ENCODE peak calls at places on chromosome 13, in seven cellular contexts. One of them, this sample, is unnamed.

GRCh38 chr13:36418022-36418805 is 14.1 kb upstream of the CCNA1 start:
- DNase-seq in stimulated activated CD4-positive, alpha-beta T cell treated with anti-CD3 and anti-CD28 coated beads, Interleukin-15, amount 100 ng/mL, for 1 hour: no peak
- DNase-seq in GM23248: peak; percentile 44
- DNase-seq in naive thymus-derived CD8-positive, alpha-beta T cell: no peak
- DNase-seq in T-helper 1 cell: no peak
- DNase-seq in frontal cortex: no peak
- DNase-seq in Panc1: no peak
- DNase-seq in this sample: no peak

GRCh38 chr13:68173111-68173510 is 943.0 kb upstream of the PCDH9 start:
- DNase-seq in frontal cortex: no peak
- DNase-seq in Panc1: no peak
- DNase-seq in stimulated activated CD4-positive, alpha-beta T cell treated with anti-CD3 and anti-CD28 coated beads, Interleukin-15, amount 100 ng/mL, for 1 hour: no peak
- DNase-seq in naive thymus-derived CD8-positive, alpha-beta T cell: no peak
- DNase-seq in GM23248: no peak
- DNase-seq in T-helper 1 cell: no peak
- DNase-seq in this sample: no peak

GRCh38 chr13:33509642-33510229 is 224.2 kb upstream of the STARD13 start:
- DNase-seq in T-helper 1 cell: no peak
- DNase-seq in Panc1: no peak
- DNase-seq in frontal cortex: peak; percentile 14
- DNase-seq in stimulated activated CD4-positive, alpha-beta T cell treated with anti-CD3 and anti-CD28 coated beads, Interleukin-15, amount 100 ng/mL, for 1 hour: no peak
- DNase-seq in naive thymus-derived CD8-positive, alpha-beta T cell: no peak
- DNase-seq in GM23248: peak; percentile 78
- DNase-seq in this sample: no peak

GRCh38 chr13:20525601-20526544 is at the start of gene CRYL1:
- DNase-seq in T-helper 1 cell: peak; percentile 56
- DNase-seq in stimulated activated CD4-positive, alpha-beta T cell treated with anti-CD3 and anti-CD28 coated beads, Interleukin-15, amount 100 ng/mL, for 1 hour: peak; percentile 65
- DNase-seq in GM23248: peak; percentile 84
- DNase-seq in Panc1: no peak
- DNase-seq in naive thymus-derived CD8-positive, alpha-beta T cell: peak; percentile 61
- DNase-seq in frontal cortex: peak; percentile 77
- DNase-seq in this sample: peak; percentile 71

GRCh38 chr13:114035583-114036501 is 62.0 kb upstream of the C13orf46 start:
- DNase-seq in stimulated activated CD4-positive, alpha-beta T cell treated with anti-CD3 and anti-CD28 coated beads, Interleukin-15, amount 100 ng/mL, for 1 hour: no peak
- DNase-seq in T-helper 1 cell: no peak
- DNase-seq in Panc1: no peak
- DNase-seq in naive thymus-derived CD8-positive, alpha-beta T cell: no peak
- DNase-seq in frontal cortex: peak; percentile 58
- DNase-seq in GM23248: peak; percentile 69
- DNase-seq in this sample: no peak

GRCh38 chr13:44746690-44747089 is 170.6 kb upstream of the TSC22D1 start:
- DNase-seq in stimulated activated CD4-positive, alpha-beta T cell treated with anti-CD3 and anti-CD28 coated beads, Interleukin-15, amount 100 ng/mL, for 1 hour: no peak
- DNase-seq in T-helper 1 cell: no peak
- DNase-seq in Panc1: no peak
- DNase-seq in naive thymus-derived CD8-positive, alpha-beta T cell: no peak
- DNase-seq in frontal cortex: no peak
- DNase-seq in GM23248: peak; percentile 36
- DNase-seq in this sample: no peak

GRCh38 chr13:112825071-112825470 is 135.2 kb downstream of the ATP11A start:
- DNase-seq in GM23248: no peak
- DNase-seq in frontal cortex: no peak
- DNase-seq in naive thymus-derived CD8-positive, alpha-beta T cell: no peak
- DNase-seq in stimulated activated CD4-positive, alpha-beta T cell treated with anti-CD3 and anti-CD28 coated beads, Interleukin-15, amount 100 ng/mL, for 1 hour: no peak
- DNase-seq in T-helper 1 cell: no peak
- DNase-seq in Panc1: no peak
- DNase-seq in this sample: no peak

GRCh38 chr13:32720026-32720425 is 133.8 kb downstream of the PDS5B start:
- DNase-seq in T-helper 1 cell: no peak
- DNase-seq in Panc1: no peak
- DNase-seq in frontal cortex: peak; percentile 6
- DNase-seq in naive thymus-derived CD8-positive, alpha-beta T cell: no peak
- DNase-seq in GM23248: peak; percentile 23
- DNase-seq in stimulated activated CD4-positive, alpha-beta T cell treated with anti-CD3 and anti-CD28 coated beads, Interleukin-15, amount 100 ng/mL, for 1 hour: no peak
- DNase-seq in this sample: no peak

GRCh38 chr13:54445453-54445852 is 1416.8 kb downstream of the OLFM4 start:
- DNase-seq in GM23248: no peak
- DNase-seq in frontal cortex: no peak
- DNase-seq in stimulated activated CD4-positive, alpha-beta T cell treated with anti-CD3 and anti-CD28 coated beads, Interleukin-15, amount 100 ng/mL, for 1 hour: no peak
- DNase-seq in T-helper 1 cell: no peak
- DNase-seq in naive thymus-derived CD8-positive, alpha-beta T cell: no peak
- DNase-seq in Panc1: no peak
- DNase-seq in this sample: no peak

GRCh38 chr13:44331912-44332840 is 41.4 kb upstream of the SERP2 start:
- DNase-seq in stimulated activated CD4-positive, alpha-beta T cell treated with anti-CD3 and anti-CD28 coated beads, Interleukin-15, amount 100 ng/mL, for 1 hour: no peak
- DNase-seq in T-helper 1 cell: no peak
- DNase-seq in GM23248: peak; percentile 72
- DNase-seq in frontal cortex: peak; percentile 39
- DNase-seq in Panc1: no peak
- DNase-seq in naive thymus-derived CD8-positive, alpha-beta T cell: no peak
- DNase-seq in this sample: no peak

GRCh38 chr13:89238496-89238895 is 1567.3 kb downstream of the SLITRK5 start:
- DNase-seq in GM23248: no peak
- DNase-seq in naive thymus-derived CD8-positive, alpha-beta T cell: no peak
- DNase-seq in T-helper 1 cell: no peak
- DNase-seq in Panc1: no peak
- DNase-seq in stimulated activated CD4-positive, alpha-beta T cell treated with anti-CD3 and anti-CD28 coated beads, Interleukin-15, amount 100 ng/mL, for 1 hour: no peak
- DNase-seq in frontal cortex: no peak
- DNase-seq in this sample: no peak

GRCh38 chr13:46559272-46559805 is 6.4 kb downstream of the LRCH1 start:
- DNase-seq in naive thymus-derived CD8-positive, alpha-beta T cell: no peak
- DNase-seq in frontal cortex: no peak
- DNase-seq in T-helper 1 cell: no peak
- DNase-seq in GM23248: peak; percentile 16
- DNase-seq in stimulated activated CD4-positive, alpha-beta T cell treated with anti-CD3 and anti-CD28 coated beads, Interleukin-15, amount 100 ng/mL, for 1 hour: no peak
- DNase-seq in Panc1: no peak
- DNase-seq in this sample: no peak

GRCh38 chr13:49356224-49356623 is 87.6 kb downstream of the CAB39L start:
- DNase-seq in stimulated activated CD4-positive, alpha-beta T cell treated with anti-CD3 and anti-CD28 coated beads, Interleukin-15, amount 100 ng/mL, for 1 hour: no peak
- DNase-seq in frontal cortex: no peak
- DNase-seq in Panc1: no peak
- DNase-seq in naive thymus-derived CD8-positive, alpha-beta T cell: no peak
- DNase-seq in GM23248: peak; percentile 94
- DNase-seq in T-helper 1 cell: no peak
- DNase-seq in this sample: no peak

GRCh38 chr13:75391432-75392100 is 90.4 kb downstream of the TBC1D4 start:
- DNase-seq in stimulated activated CD4-positive, alpha-beta T cell treated with anti-CD3 and anti-CD28 coated beads, Interleukin-15, amount 100 ng/mL, for 1 hour: no peak
- DNase-seq in Panc1: no peak
- DNase-seq in GM23248: no peak
- DNase-seq in naive thymus-derived CD8-positive, alpha-beta T cell: no peak
- DNase-seq in frontal cortex: no peak
- DNase-seq in T-helper 1 cell: no peak
- DNase-seq in this sample: no peak

GRCh38 chr13:90797335-90797734 is 550.2 kb upstream of the MIR17HG start:
- DNase-seq in GM23248: no peak
- DNase-seq in T-helper 1 cell: no peak
- DNase-seq in frontal cortex: no peak
- DNase-seq in naive thymus-derived CD8-positive, alpha-beta T cell: no peak
- DNase-seq in stimulated activated CD4-positive, alpha-beta T cell treated with anti-CD3 and anti-CD28 coated beads, Interleukin-15, amount 100 ng/mL, for 1 hour: no peak
- DNase-seq in Panc1: no peak
- DNase-seq in this sample: no peak

GRCh38 chr13:75135325-75135825 is 346.6 kb downstream of the TBC1D4 start:
- DNase-seq in Panc1: no peak
- DNase-seq in frontal cortex: no peak
- DNase-seq in GM23248: peak; percentile 97
- DNase-seq in T-helper 1 cell: no peak
- DNase-seq in stimulated activated CD4-positive, alpha-beta T cell treated with anti-CD3 and anti-CD28 coated beads, Interleukin-15, amount 100 ng/mL, for 1 hour: no peak
- DNase-seq in naive thymus-derived CD8-positive, alpha-beta T cell: no peak
- DNase-seq in this sample: no peak

GRCh38 chr13:27923794-27924528 is 4.2 kb downstream of the PDX1 start:
- DNase-seq in frontal cortex: no peak
- DNase-seq in T-helper 1 cell: no peak
- DNase-seq in stimulated activated CD4-positive, alpha-beta T cell treated with anti-CD3 and anti-CD28 coated beads, Interleukin-15, amount 100 ng/mL, for 1 hour: no peak
- DNase-seq in naive thymus-derived CD8-positive, alpha-beta T cell: no peak
- DNase-seq in Panc1: no peak
- DNase-seq in GM23248: no peak
- DNase-seq in this sample: no peak

GRCh38 chr13:112905990-112906641 is 62.9 kb upstream of the MCF2L start:
- DNase-seq in Panc1: no peak
- DNase-seq in GM23248: no peak
- DNase-seq in naive thymus-derived CD8-positive, alpha-beta T cell: no peak
- DNase-seq in stimulated activated CD4-positive, alpha-beta T cell treated with anti-CD3 and anti-CD28 coated beads, Interleukin-15, amount 100 ng/mL, for 1 hour: no peak
- DNase-seq in frontal cortex: no peak
- DNase-seq in T-helper 1 cell: no peak
- DNase-seq in this sample: no peak

GRCh38 chr13:111328803-111329410 is 8.5 kb downstream of the TEX29 start:
- DNase-seq in GM23248: no peak
- DNase-seq in naive thymus-derived CD8-positive, alpha-beta T cell: no peak
- DNase-seq in T-helper 1 cell: no peak
- DNase-seq in stimulated activated CD4-positive, alpha-beta T cell treated with anti-CD3 and anti-CD28 coated beads, Interleukin-15, amount 100 ng/mL, for 1 hour: no peak
- DNase-seq in frontal cortex: no peak
- DNase-seq in Panc1: no peak
- DNase-seq in this sample: no peak

GRCh38 chr13:111371211-111371610 is 50.8 kb downstream of the TEX29 start:
- DNase-seq in frontal cortex: no peak
- DNase-seq in stimulated activated CD4-positive, alpha-beta T cell treated with anti-CD3 and anti-CD28 coated beads, Interleukin-15, amount 100 ng/mL, for 1 hour: no peak
- DNase-seq in Panc1: no peak
- DNase-seq in GM23248: peak; percentile 52
- DNase-seq in T-helper 1 cell: no peak
- DNase-seq in naive thymus-derived CD8-positive, alpha-beta T cell: no peak
- DNase-seq in this sample: no peak

GRCh38 chr13:82597737-82598136 is 1284.5 kb downstream of the SLITRK1 start:
- DNase-seq in naive thymus-derived CD8-positive, alpha-beta T cell: no peak
- DNase-seq in T-helper 1 cell: no peak
- DNase-seq in frontal cortex: no peak
- DNase-seq in stimulated activated CD4-positive, alpha-beta T cell treated with anti-CD3 and anti-CD28 coated beads, Interleukin-15, amount 100 ng/mL, for 1 hour: no peak
- DNase-seq in GM23248: no peak
- DNase-seq in Panc1: no peak
- DNase-seq in this sample: no peak

GRCh38 chr13:50410921-50411712 is 395.9 kb downstream of the KCNRG start:
- DNase-seq in Panc1: peak; percentile 32
- DNase-seq in stimulated activated CD4-positive, alpha-beta T cell treated with anti-CD3 and anti-CD28 coated beads, Interleukin-15, amount 100 ng/mL, for 1 hour: no peak
- DNase-seq in T-helper 1 cell: no peak
- DNase-seq in GM23248: peak; percentile 92
- DNase-seq in naive thymus-derived CD8-positive, alpha-beta T cell: no peak
- DNase-seq in frontal cortex: no peak
- DNase-seq in this sample: no peak

GRCh38 chr13:113935081-113935511 is 38.8 kb downstream of the C13orf46 start:
- DNase-seq in GM23248: no peak
- DNase-seq in frontal cortex: no peak
- DNase-seq in naive thymus-derived CD8-positive, alpha-beta T cell: no peak
- DNase-seq in T-helper 1 cell: no peak
- DNase-seq in stimulated activated CD4-positive, alpha-beta T cell treated with anti-CD3 and anti-CD28 coated beads, Interleukin-15, amount 100 ng/mL, for 1 hour: no peak
- DNase-seq in Panc1: no peak
- DNase-seq in this sample: no peak

GRCh38 chr13:31950121-31950810 is 81.3 kb upstream of the FRY start:
- DNase-seq in GM23248: no peak
- DNase-seq in stimulated activated CD4-positive, alpha-beta T cell treated with anti-CD3 and anti-CD28 coated beads, Interleukin-15, amount 100 ng/mL, for 1 hour: no peak
- DNase-seq in Panc1: no peak
- DNase-seq in naive thymus-derived CD8-positive, alpha-beta T cell: no peak
- DNase-seq in T-helper 1 cell: no peak
- DNase-seq in frontal cortex: no peak
- DNase-seq in this sample: no peak

GRCh38 chr13:32878172-32878571 is 138.1 kb upstream of the KL start:
- DNase-seq in frontal cortex: no peak
- DNase-seq in Panc1: no peak
- DNase-seq in T-helper 1 cell: no peak
- DNase-seq in GM23248: peak; percentile 53
- DNase-seq in naive thymus-derived CD8-positive, alpha-beta T cell: no peak
- DNase-seq in stimulated activated CD4-positive, alpha-beta T cell treated with anti-CD3 and anti-CD28 coated beads, Interleukin-15, amount 100 ng/mL, for 1 hour: no peak
- DNase-seq in this sample: no peak

GRCh38 chr13:32501058-32501457 is 37.5 kb downstream of the N4BP2L2 start:
- DNase-seq in Panc1: no peak
- DNase-seq in naive thymus-derived CD8-positive, alpha-beta T cell: no peak
- DNase-seq in GM23248: no peak
- DNase-seq in T-helper 1 cell: no peak
- DNase-seq in stimulated activated CD4-positive, alpha-beta T cell treated with anti-CD3 and anti-CD28 coated beads, Interleukin-15, amount 100 ng/mL, for 1 hour: no peak
- DNase-seq in frontal cortex: no peak
- DNase-seq in this sample: no peak

GRCh38 chr13:104987621-104988020 is 1547.8 kb downstream of the EFNB2 start:
- DNase-seq in frontal cortex: no peak
- DNase-seq in stimulated activated CD4-positive, alpha-beta T cell treated with anti-CD3 and anti-CD28 coated beads, Interleukin-15, amount 100 ng/mL, for 1 hour: no peak
- DNase-seq in T-helper 1 cell: no peak
- DNase-seq in GM23248: no peak
- DNase-seq in Panc1: no peak
- DNase-seq in naive thymus-derived CD8-positive, alpha-beta T cell: no peak
- DNase-seq in this sample: no peak

GRCh38 chr13:78589206-78589605 is 14.1 kb downstream of the POU4F1 start:
- DNase-seq in GM23248: peak; percentile 49
- DNase-seq in frontal cortex: no peak
- DNase-seq in T-helper 1 cell: no peak
- DNase-seq in Panc1: no peak
- DNase-seq in stimulated activated CD4-positive, alpha-beta T cell treated with anti-CD3 and anti-CD28 coated beads, Interleukin-15, amount 100 ng/mL, for 1 hour: no peak
- DNase-seq in naive thymus-derived CD8-positive, alpha-beta T cell: no peak
- DNase-seq in this sample: no peak

GRCh38 chr13:73677041-73677589 is 457.1 kb downstream of the KLF12 start:
- DNase-seq in Panc1: no peak
- DNase-seq in naive thymus-derived CD8-positive, alpha-beta T cell: no peak
- DNase-seq in stimulated activated CD4-positive, alpha-beta T cell treated with anti-CD3 and anti-CD28 coated beads, Interleukin-15, amount 100 ng/mL, for 1 hour: no peak
- DNase-seq in T-helper 1 cell: no peak
- DNase-seq in frontal cortex: no peak
- DNase-seq in GM23248: peak; percentile 36
- DNase-seq in this sample: no peak

GRCh38 chr13:33454844-33455256 is 169.3 kb upstream of the STARD13 start:
- DNase-seq in Panc1: no peak
- DNase-seq in frontal cortex: no peak
- DNase-seq in GM23248: peak; percentile 79
- DNase-seq in T-helper 1 cell: no peak
- DNase-seq in stimulated activated CD4-positive, alpha-beta T cell treated with anti-CD3 and anti-CD28 coated beads, Interleukin-15, amount 100 ng/mL, for 1 hour: no peak
- DNase-seq in naive thymus-derived CD8-positive, alpha-beta T cell: no peak
- DNase-seq in this sample: no peak

GRCh38 chr13:111908981-111909380 is 158.0 kb upstream of the SOX1 start:
- DNase-seq in stimulated activated CD4-positive, alpha-beta T cell treated with anti-CD3 and anti-CD28 coated beads, Interleukin-15, amount 100 ng/mL, for 1 hour: no peak
- DNase-seq in GM23248: no peak
- DNase-seq in T-helper 1 cell: no peak
- DNase-seq in frontal cortex: no peak
- DNase-seq in naive thymus-derived CD8-positive, alpha-beta T cell: no peak
- DNase-seq in Panc1: no peak
- DNase-seq in this sample: no peak